ENCODE peak calls at places on chromosome 12, in five cellular contexts. Z, Y, I, C and S are unnamed samples. For H3K4me1, the result is how much of the 10 kb centered on the place peaks cover.

GRCh38 chr12:56581418-56582145 is 48.5 kb downstream of the BAZ2A start:
- DNase-seq in C (no peak), Z (no peak), Y (no peak), I (peak), S (no peak)

GRCh38 chr12:18320036-18320617 is 58.8 kb downstream of the PIK3C2G start:
- DNase-seq in I (no peak), C (peak), Y (peak), Z (peak), S (no peak)

GRCh38 chr12:88958961-88959360 is 378.7 kb upstream of the KITLG start:
- DNase-seq in Z (no peak), Y (peak), I (no peak), C (no peak), S (no peak)

GRCh38 chr12:79451365-79451764 is 239.4 kb downstream of the PAWR start:
- DNase-seq in Z (no peak), I (no peak), C (peak), Y (no peak), S (no peak)

GRCh38 chr12:65707051-65707450 is 117.2 kb upstream of the HMGA2 start:
- DNase-seq in Z (no peak), Y (no peak), C (no peak), I (no peak), S (no peak)

GRCh38 chr12:49922349-49923034 is 18.8 kb upstream of the FAIM2 start:
- DNase-seq in I (peak), C (no peak), Z (no peak), Y (no peak), S (no peak)

GRCh38 chr12:132560831-132561783 is 49.3 kb downstream of the LRCOL1 start:
- DNase-seq in Y (peak), Z (peak), C (peak), I (peak), S (peak)

GRCh38 chr12:1688086-1688710 is 2.7 kb upstream of the ADIPOR2 start:
- DNase-seq in Y (no peak), Z (no peak), C (peak), I (no peak), S (no peak)

GRCh38 chr12:129185855-129186254 is 332.6 kb downstream of the GLT1D1 start:
- DNase-seq in Z (no peak), C (no peak), Y (no peak), I (no peak), S (no peak)

GRCh38 chr12:108117163-108117849 is 11.8 kb upstream of the WSCD2 start:
- DNase-seq in I (no peak), C (no peak), Y (peak), Z (peak), S (no peak)

GRCh38 chr12:6230321-6231110 is 30.3 kb downstream of the CD9 start:
- DNase-seq in Z (peak), Y (no peak), C (peak), I (peak), S (peak)

GRCh38 chr12:4780624-4781023 is 60.4 kb downstream of the GALNT8 start:
- DNase-seq in I (no peak), Y (no peak), Z (no peak), C (no peak), S (no peak)

GRCh38 chr12:58540480-58541299 is 379.6 kb downstream of the LRIG3 start:
- DNase-seq in Z (peak), C (peak), Y (peak), I (peak), S (peak)

GRCh38 chr12:41743835-41744234 is 400.8 kb downstream of the GXYLT1 start:
- DNase-seq in Z (no peak), I (no peak), Y (no peak), C (peak), S (no peak)

DNA sequence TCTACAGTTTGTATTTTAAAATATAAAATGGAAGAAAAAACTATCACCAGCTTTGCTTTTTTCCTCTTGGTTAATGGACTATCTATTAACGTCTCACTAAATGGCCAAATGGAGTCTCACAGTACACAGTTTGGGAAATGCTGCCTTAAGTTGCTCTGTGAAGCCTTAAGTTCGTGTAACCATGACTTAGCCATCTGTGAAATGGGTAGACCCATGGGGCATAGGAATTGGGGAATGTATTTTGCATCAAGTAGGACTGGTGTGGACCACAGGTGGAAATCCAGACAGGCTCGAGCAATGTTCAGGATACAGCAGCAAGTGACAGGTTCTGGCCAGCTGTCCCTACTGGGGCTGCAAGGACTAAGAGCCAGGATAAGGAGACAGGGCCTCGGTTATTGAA is 4.8 kb downstream of the P2RX7 start:
- DNase-seq in C (no peak), Z (no peak), I (no peak), Y (no peak), S (no peak)
- H3K4me1 ChIP-seq in C (under half), Z (under half), I (under half), Y (under half), S (under half)

GRCh38 chr12:80938397-80938796 is 663 bp upstream of the LIN7A start:
- DNase-seq in C (no peak), I (no peak), Y (no peak), Z (no peak), S (no peak)
- H3K4me1 ChIP-seq in C (under half), I (under half), Y (under half), Z (under half), S (under half)

GRCh38 chr12:54286042-54286931 is 5.8 kb downstream of the HNRNPA1 start:
- DNase-seq in Z (no peak), Y (peak), C (no peak), I (peak), S (no peak)
- H3K4me1 ChIP-seq in Z (under half), Y (under half), C (under half), I (under half), S (half or more)

GRCh38 chr12:67650528-67651379 is 2.2 kb downstream of the DYRK2 start:
- DNase-seq in C (peak), Z (peak), I (no peak), Y (no peak), S (peak)

GRCh38 chr12:67648306-67649164 is at the start of gene DYRK2:
- DNase-seq in Z (peak), I (peak), Y (peak), C (peak), S (peak)

GRCh38 chr12:67649165-67650126 is 901 bp downstream of the DYRK2 start:
- DNase-seq in C (peak), I (peak), Z (peak), Y (peak), S (peak)

GRCh38 chr12:67650127-67650495 is 1.6 kb downstream of the DYRK2 start:
- DNase-seq in Y (no peak), C (no peak), Z (no peak), I (peak), S (no peak)

DNA sequence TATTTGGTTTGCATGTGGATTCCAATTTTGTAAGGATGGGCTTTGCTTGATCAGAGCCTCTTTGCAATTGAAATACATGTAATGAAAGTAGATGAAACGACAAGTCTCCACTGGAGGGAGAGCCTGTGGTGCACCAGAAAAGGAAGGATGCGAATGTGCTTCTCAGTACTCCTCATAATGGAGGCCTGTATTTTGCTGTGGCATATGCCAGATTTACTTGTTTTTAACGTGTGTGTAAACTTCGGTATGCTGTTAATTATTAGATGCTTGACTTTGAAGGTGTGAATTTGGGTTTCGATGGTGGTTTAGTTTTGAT is 2.8 kb downstream of the DYRK2 start:
- DNase-seq in I (no peak), C (peak), Z (peak), Y (peak), S (peak)
- H3K4me1 ChIP-seq in I (under half), C (under half), Z (under half), Y (under half), S (under half)

DNA sequence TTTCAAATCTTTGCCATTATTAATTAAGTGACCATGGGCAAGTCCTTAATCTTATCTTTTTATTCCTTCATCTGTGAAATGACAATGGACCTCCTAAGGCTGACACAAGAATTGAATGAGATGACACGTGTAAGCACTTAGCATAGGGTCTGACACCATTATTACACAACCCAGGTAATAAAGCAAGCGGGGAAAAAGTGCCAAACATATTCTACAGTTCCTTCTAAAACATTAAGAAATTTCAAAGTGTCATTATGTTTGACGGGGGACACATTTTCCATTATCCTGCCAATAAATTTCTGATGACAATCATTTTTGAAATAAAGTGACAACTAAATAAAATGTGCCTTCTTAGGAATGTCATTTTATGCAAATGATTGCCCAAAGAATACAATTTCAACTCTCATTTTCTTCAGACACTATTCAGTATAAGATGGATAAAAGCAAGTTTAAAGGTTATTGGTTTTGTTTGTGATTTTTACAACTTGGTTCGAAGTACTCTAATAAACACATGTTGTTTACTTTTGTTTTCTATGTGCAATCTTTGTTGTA is 3.0 kb downstream of the ANKS1B start:
- DNase-seq in Z (no peak), Y (no peak), I (no peak), C (no peak), S (no peak)
- H3K4me1 ChIP-seq in Z (under half), Y (under half), I (under half), C (under half), S (under half)

DNA sequence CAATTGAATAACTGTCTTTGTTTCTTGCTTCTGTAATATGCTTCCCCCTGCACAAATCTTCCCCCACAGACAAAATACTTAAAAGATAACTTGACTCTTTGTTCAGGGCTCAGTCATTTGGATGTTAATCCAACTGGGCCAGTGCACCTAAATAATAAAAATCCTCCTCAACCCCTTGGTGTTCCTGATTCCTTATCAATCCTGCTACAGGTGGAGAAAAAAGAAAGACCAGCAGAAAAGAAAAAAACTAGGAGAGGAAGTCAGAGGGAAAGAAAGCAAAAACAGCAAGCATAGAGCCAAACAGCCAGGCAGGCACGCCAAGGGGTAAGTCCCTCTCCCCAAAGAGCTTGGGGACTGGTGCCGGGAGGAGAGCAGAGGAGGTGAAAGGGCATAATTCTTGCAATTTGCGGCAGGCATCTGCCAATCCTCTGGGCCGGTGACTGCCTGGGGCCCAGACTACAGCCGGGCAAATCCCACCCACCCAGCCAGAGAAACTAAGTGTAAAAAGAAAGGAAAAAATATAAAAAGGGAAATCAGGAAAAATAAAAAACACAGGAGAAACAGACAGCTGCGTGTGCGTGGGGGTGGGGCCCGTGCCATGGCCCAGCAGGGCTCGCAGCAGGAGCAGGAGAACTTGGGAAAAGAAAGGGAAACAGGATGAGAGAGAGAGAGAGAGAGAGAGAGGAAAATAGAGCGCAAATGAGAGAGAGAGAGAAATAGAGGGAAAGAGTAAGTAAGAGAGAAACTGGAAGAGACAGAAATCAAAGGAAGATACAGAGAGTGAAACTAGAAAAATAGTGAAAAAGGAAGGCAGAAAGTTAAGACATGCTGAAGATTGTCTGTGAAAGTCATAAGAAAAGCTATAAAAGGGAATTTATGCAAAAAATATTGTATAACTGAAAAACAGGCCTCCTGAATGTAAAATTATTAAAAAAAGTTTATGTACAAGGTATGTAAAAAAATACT is 21.4 kb downstream of the KLRK1 start:
- DNase-seq in I (no peak), Z (no peak), C (no peak), Y (no peak), S (no peak)
- H3K4me1 ChIP-seq in I (under half), Z (under half), C (under half), Y (under half), S (under half)